ENCODE peak calls at places on chromosomes 3 and 15, in eight cellular contexts. One of them, this sample, is unnamed.

GRCh38 chr3:18288243-18288642 is 136.9 kb downstream of the SATB1 start:
- DNase-seq in adrenal gland: no peak
- DNase-seq in lower leg skin: no peak
- DNase-seq in sigmoid colon: no peak
- DNase-seq in NB4: no peak
- DNase-seq in uterus: no peak
- DNase-seq in transverse colon: no peak
- DNase-seq in heart left ventricle: no peak
- DNase-seq in this sample: no peak

GRCh38 chr3:88369337-88369736 is 219.6 kb downstream of the C3orf38 start:
- DNase-seq in heart left ventricle: no peak
- DNase-seq in uterus: no peak
- DNase-seq in transverse colon: no peak
- DNase-seq in lower leg skin: no peak
- DNase-seq in sigmoid colon: no peak
- DNase-seq in adrenal gland: no peak
- DNase-seq in NB4: no peak
- DNase-seq in this sample: no peak

GRCh38 chr15:57146394-57147140 is 228.1 kb downstream of the TCF12 start:
- DNase-seq in adrenal gland: no peak
- DNase-seq in sigmoid colon: no peak
- DNase-seq in lower leg skin: no peak
- DNase-seq in uterus: no peak
- DNase-seq in transverse colon: no peak
- DNase-seq in NB4: peak
- DNase-seq in heart left ventricle: peak
- DNase-seq in this sample: no peak

GRCh38 chr3:8560608-8561007 is 59.0 kb downstream of the LMCD1 start:
- DNase-seq in lower leg skin: no peak
- DNase-seq in NB4: no peak
- DNase-seq in transverse colon: no peak
- DNase-seq in uterus: no peak
- DNase-seq in adrenal gland: no peak
- DNase-seq in sigmoid colon: peak
- DNase-seq in heart left ventricle: no peak
- DNase-seq in this sample: no peak

GRCh38 chr3:127424766-127425504 is 137.1 kb upstream of the PRR20G start:
- DNase-seq in uterus: no peak
- DNase-seq in heart left ventricle: no peak
- DNase-seq in adrenal gland: peak
- DNase-seq in transverse colon: peak
- DNase-seq in NB4: no peak
- DNase-seq in sigmoid colon: peak
- DNase-seq in lower leg skin: no peak
- DNase-seq in this sample: no peak

GRCh38 chr3:94167796-94168195 is 104.9 kb downstream of the NSUN3 start:
- DNase-seq in sigmoid colon: no peak
- DNase-seq in adrenal gland: no peak
- DNase-seq in heart left ventricle: no peak
- DNase-seq in uterus: no peak
- DNase-seq in lower leg skin: no peak
- DNase-seq in NB4: no peak
- DNase-seq in transverse colon: no peak
- DNase-seq in this sample: no peak

GRCh38 chr3:59277201-59277600 is 227.4 kb upstream of the CFAP20DC start:
- DNase-seq in heart left ventricle: no peak
- DNase-seq in sigmoid colon: no peak
- DNase-seq in NB4: no peak
- DNase-seq in transverse colon: no peak
- DNase-seq in adrenal gland: no peak
- DNase-seq in uterus: no peak
- DNase-seq in lower leg skin: no peak
- DNase-seq in this sample: no peak

GRCh38 chr3:63349583-63350177 is 71.6 kb downstream of the SYNPR start:
- DNase-seq in sigmoid colon: no peak
- DNase-seq in transverse colon: peak
- DNase-seq in uterus: peak
- DNase-seq in lower leg skin: peak
- DNase-seq in adrenal gland: peak
- DNase-seq in NB4: peak
- DNase-seq in heart left ventricle: peak
- DNase-seq in this sample: no peak

GRCh38 chr15:33309602-33310276 is 1.0 kb upstream of the RYR3 start:
- DNase-seq in sigmoid colon: peak
- DNase-seq in heart left ventricle: peak
- DNase-seq in transverse colon: no peak
- DNase-seq in uterus: peak
- DNase-seq in lower leg skin: no peak
- DNase-seq in adrenal gland: no peak
- DNase-seq in NB4: peak
- DNase-seq in this sample: no peak

GRCh38 chr3:28268989-28269388 is 27.6 kb downstream of the CMC1 start:
- DNase-seq in sigmoid colon: no peak
- DNase-seq in uterus: no peak
- DNase-seq in heart left ventricle: no peak
- DNase-seq in adrenal gland: no peak
- DNase-seq in transverse colon: no peak
- DNase-seq in lower leg skin: no peak
- DNase-seq in NB4: peak
- DNase-seq in this sample: no peak

GRCh38 chr15:48076454-48076853 is 44.3 kb upstream of the SLC24A5 start:
- DNase-seq in transverse colon: no peak
- DNase-seq in heart left ventricle: no peak
- DNase-seq in uterus: no peak
- DNase-seq in adrenal gland: peak
- DNase-seq in NB4: no peak
- DNase-seq in lower leg skin: no peak
- DNase-seq in sigmoid colon: no peak
- DNase-seq in this sample: no peak

GRCh38 chr3:114706591-114707224 is 412.9 kb downstream of the TIGIT start:
- DNase-seq in uterus: no peak
- DNase-seq in NB4: peak
- DNase-seq in sigmoid colon: no peak
- DNase-seq in transverse colon: no peak
- DNase-seq in lower leg skin: no peak
- DNase-seq in heart left ventricle: no peak
- DNase-seq in adrenal gland: peak
- DNase-seq in this sample: no peak

GRCh38 chr3:183635107-183635430 is 354 bp upstream of the KLHL24 start:
- DNase-seq in NB4: no peak
- DNase-seq in adrenal gland: no peak
- DNase-seq in lower leg skin: no peak
- DNase-seq in sigmoid colon: no peak
- DNase-seq in transverse colon: no peak
- DNase-seq in uterus: no peak
- DNase-seq in heart left ventricle: no peak
- DNase-seq in this sample: no peak

GRCh38 chr3:112136959-112137693 is 4.1 kb upstream of the GCSAM start:
- DNase-seq in adrenal gland: peak
- DNase-seq in heart left ventricle: no peak
- DNase-seq in uterus: no peak
- DNase-seq in transverse colon: peak
- DNase-seq in NB4: peak
- DNase-seq in sigmoid colon: no peak
- DNase-seq in lower leg skin: no peak
- DNase-seq in this sample: no peak

GRCh38 chr15:74519311-74519710 is 21.7 kb upstream of the ARID3B start:
- DNase-seq in NB4: no peak
- DNase-seq in sigmoid colon: no peak
- DNase-seq in adrenal gland: no peak
- DNase-seq in uterus: no peak
- DNase-seq in heart left ventricle: no peak
- DNase-seq in lower leg skin: no peak
- DNase-seq in transverse colon: no peak
- DNase-seq in this sample: no peak

DNA sequence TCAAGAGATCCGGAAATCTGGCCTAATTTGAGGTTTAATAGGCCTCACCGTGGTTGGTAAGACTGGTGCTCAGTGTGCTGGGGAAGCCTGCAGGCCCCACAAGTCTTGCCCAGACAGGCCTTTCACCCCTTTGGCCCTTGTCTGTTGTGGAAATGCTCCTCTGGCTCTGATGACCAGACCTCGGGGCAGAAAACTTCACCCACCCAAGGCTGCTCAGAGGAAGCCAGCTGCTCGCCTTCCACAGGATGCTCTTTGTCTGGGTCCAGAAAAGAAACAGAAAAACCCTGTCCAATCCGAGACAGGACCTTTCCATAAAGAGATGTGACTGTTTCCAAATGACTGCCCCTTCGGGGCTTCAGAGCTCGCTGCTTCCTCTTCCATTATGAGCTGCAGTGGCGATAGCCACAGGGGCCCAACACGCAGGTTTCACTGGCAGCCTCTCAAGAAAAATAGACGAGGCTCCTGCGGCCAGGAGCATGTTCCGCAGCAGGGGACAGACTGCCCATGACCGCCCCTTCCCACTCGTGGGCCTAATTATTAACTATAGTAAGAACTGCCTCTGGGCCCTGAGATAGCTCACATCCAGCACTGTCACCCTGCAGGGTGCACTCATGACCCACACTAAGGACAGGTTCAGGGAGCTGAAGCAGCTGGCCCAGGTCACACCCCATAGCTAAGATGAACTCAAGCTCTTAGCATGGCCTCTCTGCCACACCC is 6.8 kb upstream of the SNX22 start:
- DNase-seq in sigmoid colon: peak
- DNase-seq in adrenal gland: no peak
- DNase-seq in NB4: no peak
- DNase-seq in uterus: no peak
- DNase-seq in transverse colon: no peak
- DNase-seq in heart left ventricle: no peak
- DNase-seq in lower leg skin: no peak
- DNase-seq in this sample: no peak
- TF ChIP-seq POLR2A in sigmoid colon: no peak
- TF ChIP-seq POLR2A in adrenal gland: no peak
- TF ChIP-seq POLR2A in NB4: no peak
- TF ChIP-seq POLR2A in uterus: no peak
- TF ChIP-seq POLR2A in transverse colon: no peak
- TF ChIP-seq POLR2A in heart left ventricle: no peak
- TF ChIP-seq POLR2A in lower leg skin: no peak
- TF ChIP-seq POLR2A in this sample: no peak

GRCh38 chr15:59887211-59887610 is 116.9 kb upstream of the FOXB1 start:
- DNase-seq in sigmoid colon: no peak
- DNase-seq in adrenal gland: no peak
- DNase-seq in heart left ventricle: no peak
- DNase-seq in uterus: no peak
- DNase-seq in NB4: no peak
- DNase-seq in transverse colon: no peak
- DNase-seq in lower leg skin: no peak
- DNase-seq in this sample: no peak

GRCh38 chr15:59886476-59886875 is 117.6 kb upstream of the FOXB1 start:
- DNase-seq in NB4: no peak
- DNase-seq in uterus: no peak
- DNase-seq in transverse colon: no peak
- DNase-seq in adrenal gland: no peak
- DNase-seq in lower leg skin: no peak
- DNase-seq in sigmoid colon: no peak
- DNase-seq in heart left ventricle: no peak
- DNase-seq in this sample: no peak

DNA sequence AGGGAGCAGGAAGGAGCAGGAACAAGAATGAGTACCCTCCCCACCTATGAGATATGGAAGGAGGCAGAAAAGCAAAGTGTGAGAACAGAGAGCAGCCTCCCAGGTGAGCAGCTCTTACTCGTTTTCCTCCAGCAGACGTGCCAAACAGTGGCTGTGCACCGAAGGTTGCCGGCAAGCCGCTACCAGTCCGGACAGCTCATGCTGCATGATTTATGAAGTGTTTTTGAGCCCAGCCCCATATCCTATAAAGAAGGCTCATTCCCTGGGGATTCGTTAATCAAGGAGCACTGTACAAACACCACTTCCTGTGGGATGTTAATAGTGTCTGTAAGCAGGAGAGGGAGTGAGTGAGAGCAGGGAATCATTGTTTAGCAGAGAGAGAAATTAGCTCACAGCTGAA is 118.3 kb upstream of the FOXB1 start:
- DNase-seq in uterus: no peak
- DNase-seq in lower leg skin: no peak
- DNase-seq in adrenal gland: no peak
- DNase-seq in NB4: peak
- DNase-seq in sigmoid colon: no peak
- DNase-seq in heart left ventricle: no peak
- DNase-seq in transverse colon: no peak
- DNase-seq in this sample: no peak
- H3K4me3 ChIP-seq in uterus: no peak
- H3K4me3 ChIP-seq in lower leg skin: no peak
- H3K4me3 ChIP-seq in adrenal gland: no peak
- H3K4me3 ChIP-seq in NB4: no peak
- H3K4me3 ChIP-seq in sigmoid colon: no peak
- H3K4me3 ChIP-seq in heart left ventricle: no peak
- H3K4me3 ChIP-seq in transverse colon: no peak
- H3K4me3 ChIP-seq in this sample: no peak

DNA sequence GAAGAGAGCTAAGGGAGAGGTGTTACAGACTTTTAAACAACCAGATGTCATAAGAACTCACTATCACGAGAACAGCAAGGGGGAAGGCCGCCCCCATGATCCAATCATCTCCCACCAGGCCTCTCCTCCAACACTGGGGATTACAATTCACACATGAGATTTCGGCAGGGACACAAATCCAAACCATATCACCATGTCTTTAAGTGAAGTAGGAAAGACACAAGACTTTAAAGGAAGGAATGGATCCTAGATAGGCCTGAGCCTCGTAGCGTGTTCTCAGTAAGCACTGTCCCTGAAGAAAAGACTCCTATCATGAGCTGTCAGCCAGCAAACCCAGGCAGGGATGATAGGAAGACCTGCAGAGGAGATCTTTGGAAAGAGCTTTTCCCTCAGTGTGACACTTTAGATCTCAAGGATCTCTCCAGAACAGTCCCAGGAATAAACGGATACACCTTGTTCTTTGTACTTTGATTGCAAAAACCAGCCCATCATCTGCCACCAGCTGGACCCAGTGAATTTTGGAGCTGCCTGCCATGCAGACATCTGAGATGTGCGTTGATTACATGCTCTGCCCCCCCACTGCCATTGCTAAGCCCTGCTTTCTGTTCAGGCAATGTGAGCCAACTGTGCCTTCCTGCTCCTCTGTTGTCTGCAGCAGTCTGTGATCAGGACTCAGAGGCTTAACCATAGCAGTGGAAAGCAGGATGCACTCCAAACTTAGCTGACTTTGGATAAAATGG is 15.3 kb upstream of the RPS27L start:
- DNase-seq in sigmoid colon: no peak
- DNase-seq in adrenal gland: no peak
- DNase-seq in heart left ventricle: no peak
- DNase-seq in NB4: no peak
- DNase-seq in transverse colon: no peak
- DNase-seq in lower leg skin: no peak
- DNase-seq in uterus: no peak
- DNase-seq in this sample: no peak
- TF ChIP-seq POLR2A in sigmoid colon: no peak
- TF ChIP-seq POLR2A in adrenal gland: no peak
- TF ChIP-seq POLR2A in heart left ventricle: no peak
- TF ChIP-seq POLR2A in NB4: no peak
- TF ChIP-seq POLR2A in transverse colon: no peak
- TF ChIP-seq POLR2A in lower leg skin: no peak
- TF ChIP-seq POLR2A in uterus: no peak
- TF ChIP-seq POLR2A in this sample: no peak

DNA sequence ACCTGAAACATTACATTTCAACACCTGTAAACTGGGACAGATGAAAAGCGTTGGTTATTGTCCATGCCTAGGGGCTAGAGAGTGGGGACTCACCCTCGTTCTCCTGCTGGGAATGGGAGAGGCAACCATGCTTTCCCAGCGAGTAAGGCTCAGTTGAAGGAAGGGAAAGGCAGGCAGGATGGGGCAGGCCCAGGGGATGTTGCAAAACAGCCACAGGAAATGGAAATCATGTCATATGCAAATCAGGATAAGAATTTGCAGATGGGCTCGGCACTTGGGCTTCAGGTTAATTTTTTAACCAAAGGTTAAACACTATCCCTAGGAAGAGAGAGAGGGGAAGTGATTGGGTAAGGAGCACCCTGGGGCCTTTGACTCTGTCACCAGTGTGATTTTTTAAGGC is 14.5 kb upstream of the PLA2G4E start:
- DNase-seq in sigmoid colon: no peak
- DNase-seq in transverse colon: peak
- DNase-seq in adrenal gland: no peak
- DNase-seq in NB4: peak
- DNase-seq in lower leg skin: peak
- DNase-seq in uterus: no peak
- DNase-seq in heart left ventricle: no peak
- DNase-seq in this sample: no peak
- H3K4me3 ChIP-seq in sigmoid colon: no peak
- H3K4me3 ChIP-seq in transverse colon: no peak
- H3K4me3 ChIP-seq in adrenal gland: no peak
- H3K4me3 ChIP-seq in NB4: no peak
- H3K4me3 ChIP-seq in lower leg skin: no peak
- H3K4me3 ChIP-seq in uterus: no peak
- H3K4me3 ChIP-seq in heart left ventricle: no peak
- H3K4me3 ChIP-seq in this sample: no peak

This sample was measured in Peyer's patch.